ENCODE peak calls at places on chromosomes 7 and 10, in eight cellular contexts. One of them, this sample, is unnamed.

GRCh38 chr10:26437637-26438461 is at the start of gene APBB1IP:
- DNase-seq in effector CD4-positive, alpha-beta T cell: peak
- DNase-seq in AG09309: peak
- DNase-seq in NCI-H774: no peak
- DNase-seq in activated T-helper 1 cell treated with Interleukin-2 at 50 U/mL for 16 hours: peak
- DNase-seq in Daoy: no peak
- DNase-seq in dermis microvascular lymphatic vessel endothelial cell: no peak
- DNase-seq in OCI-M1: peak
- DNase-seq in this sample: peak

GRCh38 chr7:128129224-128129864 is 98.1 kb upstream of the LRRC4 start:
- DNase-seq in effector CD4-positive, alpha-beta T cell: no peak
- DNase-seq in AG09309: no peak
- DNase-seq in NCI-H774: no peak
- DNase-seq in activated T-helper 1 cell treated with Interleukin-2 at 50 U/mL for 16 hours: no peak
- DNase-seq in Daoy: no peak
- DNase-seq in dermis microvascular lymphatic vessel endothelial cell: no peak
- DNase-seq in OCI-M1: peak
- DNase-seq in this sample: no peak

GRCh38 chr10:76291175-76291574 is 859.8 kb downstream of the LRMDA start:
- DNase-seq in effector CD4-positive, alpha-beta T cell: no peak
- DNase-seq in AG09309: no peak
- DNase-seq in NCI-H774: no peak
- DNase-seq in activated T-helper 1 cell treated with Interleukin-2 at 50 U/mL for 16 hours: no peak
- DNase-seq in Daoy: no peak
- DNase-seq in dermis microvascular lymphatic vessel endothelial cell: no peak
- DNase-seq in OCI-M1: no peak
- DNase-seq in this sample: no peak

GRCh38 chr10:49502358-49502757 is 36.6 kb downstream of the ERCC6 start:
- DNase-seq in effector CD4-positive, alpha-beta T cell: no peak
- DNase-seq in AG09309: no peak
- DNase-seq in NCI-H774: no peak
- DNase-seq in activated T-helper 1 cell treated with Interleukin-2 at 50 U/mL for 16 hours: no peak
- DNase-seq in Daoy: no peak
- DNase-seq in dermis microvascular lymphatic vessel endothelial cell: no peak
- DNase-seq in OCI-M1: no peak
- DNase-seq in this sample: no peak

GRCh38 chr7:100881136-100881535 is 6.2 kb downstream of the SRRT start:
- DNase-seq in effector CD4-positive, alpha-beta T cell: no peak
- DNase-seq in AG09309: no peak
- DNase-seq in NCI-H774: no peak
- DNase-seq in activated T-helper 1 cell treated with Interleukin-2 at 50 U/mL for 16 hours: no peak
- DNase-seq in Daoy: no peak
- DNase-seq in dermis microvascular lymphatic vessel endothelial cell: no peak
- DNase-seq in OCI-M1: no peak
- DNase-seq in this sample: no peak

GRCh38 chr10:29585488-29585976 is 49.2 kb downstream of the SVIL start:
- DNase-seq in effector CD4-positive, alpha-beta T cell: no peak
- DNase-seq in AG09309: no peak
- DNase-seq in NCI-H774: no peak
- DNase-seq in activated T-helper 1 cell treated with Interleukin-2 at 50 U/mL for 16 hours: no peak
- DNase-seq in Daoy: no peak
- DNase-seq in dermis microvascular lymphatic vessel endothelial cell: no peak
- DNase-seq in OCI-M1: no peak
- DNase-seq in this sample: no peak

GRCh38 chr7:33686001-33686591 is 219.2 kb upstream of the BMPER start:
- DNase-seq in effector CD4-positive, alpha-beta T cell: no peak
- DNase-seq in AG09309: no peak
- DNase-seq in NCI-H774: no peak
- DNase-seq in activated T-helper 1 cell treated with Interleukin-2 at 50 U/mL for 16 hours: no peak
- DNase-seq in Daoy: peak
- DNase-seq in dermis microvascular lymphatic vessel endothelial cell: no peak
- DNase-seq in OCI-M1: no peak
- DNase-seq in this sample: no peak

GRCh38 chr10:31268616-31269303 is 50.3 kb upstream of the ZEB1 start:
- DNase-seq in effector CD4-positive, alpha-beta T cell: no peak
- DNase-seq in AG09309: no peak
- DNase-seq in NCI-H774: no peak
- DNase-seq in activated T-helper 1 cell treated with Interleukin-2 at 50 U/mL for 16 hours: no peak
- DNase-seq in Daoy: no peak
- DNase-seq in dermis microvascular lymphatic vessel endothelial cell: no peak
- DNase-seq in OCI-M1: no peak
- DNase-seq in this sample: no peak

GRCh38 chr7:116434820-116435341 is 64.7 kb upstream of the CAV2 start:
- DNase-seq in effector CD4-positive, alpha-beta T cell: no peak
- DNase-seq in AG09309: peak
- DNase-seq in NCI-H774: no peak
- DNase-seq in activated T-helper 1 cell treated with Interleukin-2 at 50 U/mL for 16 hours: no peak
- DNase-seq in Daoy: peak
- DNase-seq in dermis microvascular lymphatic vessel endothelial cell: no peak
- DNase-seq in OCI-M1: no peak
- DNase-seq in this sample: no peak

GRCh38 chr10:71946700-71947099 is 17.5 kb upstream of the CHST3 start:
- DNase-seq in effector CD4-positive, alpha-beta T cell: no peak
- DNase-seq in AG09309: no peak
- DNase-seq in NCI-H774: no peak
- DNase-seq in activated T-helper 1 cell treated with Interleukin-2 at 50 U/mL for 16 hours: no peak
- DNase-seq in Daoy: no peak
- DNase-seq in dermis microvascular lymphatic vessel endothelial cell: no peak
- DNase-seq in OCI-M1: no peak
- DNase-seq in this sample: no peak

GRCh38 chr7:50920031-50920635 is 137.4 kb upstream of the GRB10 start:
- DNase-seq in effector CD4-positive, alpha-beta T cell: no peak
- DNase-seq in AG09309: no peak
- DNase-seq in NCI-H774: no peak
- DNase-seq in activated T-helper 1 cell treated with Interleukin-2 at 50 U/mL for 16 hours: no peak
- DNase-seq in Daoy: no peak
- DNase-seq in dermis microvascular lymphatic vessel endothelial cell: no peak
- DNase-seq in OCI-M1: no peak
- DNase-seq in this sample: no peak

GRCh38 chr10:67476201-67476600 is 219.8 kb downstream of the CTNNA3 start:
- DNase-seq in effector CD4-positive, alpha-beta T cell: no peak
- DNase-seq in AG09309: no peak
- DNase-seq in NCI-H774: no peak
- DNase-seq in activated T-helper 1 cell treated with Interleukin-2 at 50 U/mL for 16 hours: no peak
- DNase-seq in Daoy: no peak
- DNase-seq in dermis microvascular lymphatic vessel endothelial cell: no peak
- DNase-seq in OCI-M1: no peak
- DNase-seq in this sample: no peak

GRCh38 chr10:131323880-131324279 is 12.4 kb upstream of the TCERG1L start:
- DNase-seq in effector CD4-positive, alpha-beta T cell: no peak
- DNase-seq in AG09309: no peak
- DNase-seq in NCI-H774: no peak
- DNase-seq in activated T-helper 1 cell treated with Interleukin-2 at 50 U/mL for 16 hours: no peak
- DNase-seq in Daoy: no peak
- DNase-seq in dermis microvascular lymphatic vessel endothelial cell: no peak
- DNase-seq in OCI-M1: no peak
- DNase-seq in this sample: no peak

GRCh38 chr7:139360210-139360947 is 685 bp downstream of the LUC7L2 start:
- DNase-seq in effector CD4-positive, alpha-beta T cell: peak
- DNase-seq in AG09309: peak
- DNase-seq in NCI-H774: peak
- DNase-seq in activated T-helper 1 cell treated with Interleukin-2 at 50 U/mL for 16 hours: peak
- DNase-seq in Daoy: peak
- DNase-seq in dermis microvascular lymphatic vessel endothelial cell: peak
- DNase-seq in OCI-M1: peak
- DNase-seq in this sample: peak

GRCh38 chr10:91630592-91630991 is 2.3 kb downstream of the PPP1R3C start:
- DNase-seq in effector CD4-positive, alpha-beta T cell: no peak
- DNase-seq in AG09309: no peak
- DNase-seq in NCI-H774: no peak
- DNase-seq in activated T-helper 1 cell treated with Interleukin-2 at 50 U/mL for 16 hours: no peak
- DNase-seq in Daoy: no peak
- DNase-seq in dermis microvascular lymphatic vessel endothelial cell: no peak
- DNase-seq in OCI-M1: no peak
- DNase-seq in this sample: no peak

GRCh38 chr7:14691597-14692203 is 210.9 kb downstream of the DGKB start:
- DNase-seq in effector CD4-positive, alpha-beta T cell: peak
- DNase-seq in AG09309: no peak
- DNase-seq in NCI-H774: no peak
- DNase-seq in activated T-helper 1 cell treated with Interleukin-2 at 50 U/mL for 16 hours: peak
- DNase-seq in Daoy: peak
- DNase-seq in dermis microvascular lymphatic vessel endothelial cell: peak
- DNase-seq in OCI-M1: peak
- DNase-seq in this sample: peak

GRCh38 chr7:118184392-118184899 is 482 bp downstream of the LSM8 start:
- DNase-seq in effector CD4-positive, alpha-beta T cell: no peak
- DNase-seq in AG09309: no peak
- DNase-seq in NCI-H774: no peak
- DNase-seq in activated T-helper 1 cell treated with Interleukin-2 at 50 U/mL for 16 hours: no peak
- DNase-seq in Daoy: peak
- DNase-seq in dermis microvascular lymphatic vessel endothelial cell: no peak
- DNase-seq in OCI-M1: peak
- DNase-seq in this sample: no peak

GRCh38 chr7:106848851-106849442 is 16.1 kb upstream of the PIK3CG start:
- DNase-seq in effector CD4-positive, alpha-beta T cell: no peak
- DNase-seq in AG09309: peak
- DNase-seq in NCI-H774: no peak
- DNase-seq in activated T-helper 1 cell treated with Interleukin-2 at 50 U/mL for 16 hours: no peak
- DNase-seq in Daoy: peak
- DNase-seq in dermis microvascular lymphatic vessel endothelial cell: no peak
- DNase-seq in OCI-M1: no peak
- DNase-seq in this sample: no peak

GRCh38 chr10:6707329-6707728 is 127.3 kb upstream of the PRKCQ start:
- DNase-seq in effector CD4-positive, alpha-beta T cell: no peak
- DNase-seq in AG09309: no peak
- DNase-seq in NCI-H774: no peak
- DNase-seq in activated T-helper 1 cell treated with Interleukin-2 at 50 U/mL for 16 hours: no peak
- DNase-seq in Daoy: no peak
- DNase-seq in dermis microvascular lymphatic vessel endothelial cell: no peak
- DNase-seq in OCI-M1: no peak
- DNase-seq in this sample: no peak

GRCh38 chr10:29304259-29305030 is 15.6 kb downstream of the LYZL1 start:
- DNase-seq in effector CD4-positive, alpha-beta T cell: no peak
- DNase-seq in AG09309: peak
- DNase-seq in NCI-H774: peak
- DNase-seq in activated T-helper 1 cell treated with Interleukin-2 at 50 U/mL for 16 hours: no peak
- DNase-seq in Daoy: peak
- DNase-seq in dermis microvascular lymphatic vessel endothelial cell: peak
- DNase-seq in OCI-M1: peak
- DNase-seq in this sample: peak

GRCh38 chr10:17006631-17007161 is 122.9 kb downstream of the CUBN start:
- DNase-seq in effector CD4-positive, alpha-beta T cell: no peak
- DNase-seq in AG09309: no peak
- DNase-seq in NCI-H774: no peak
- DNase-seq in activated T-helper 1 cell treated with Interleukin-2 at 50 U/mL for 16 hours: no peak
- DNase-seq in Daoy: peak
- DNase-seq in dermis microvascular lymphatic vessel endothelial cell: no peak
- DNase-seq in OCI-M1: no peak
- DNase-seq in this sample: no peak

GRCh38 chr10:18620856-18621255 is 30.5 kb downstream of the NSUN6 start:
- DNase-seq in effector CD4-positive, alpha-beta T cell: no peak
- DNase-seq in AG09309: no peak
- DNase-seq in NCI-H774: no peak
- DNase-seq in activated T-helper 1 cell treated with Interleukin-2 at 50 U/mL for 16 hours: no peak
- DNase-seq in Daoy: no peak
- DNase-seq in dermis microvascular lymphatic vessel endothelial cell: no peak
- DNase-seq in OCI-M1: no peak
- DNase-seq in this sample: no peak

GRCh38 chr7:44486693-44487092 is 3.8 kb downstream of the NUDCD3 start:
- DNase-seq in effector CD4-positive, alpha-beta T cell: no peak
- DNase-seq in AG09309: no peak
- DNase-seq in NCI-H774: no peak
- DNase-seq in activated T-helper 1 cell treated with Interleukin-2 at 50 U/mL for 16 hours: no peak
- DNase-seq in Daoy: no peak
- DNase-seq in dermis microvascular lymphatic vessel endothelial cell: no peak
- DNase-seq in OCI-M1: no peak
- DNase-seq in this sample: peak

This sample was measured in colonic mucosa.